ENCODE peak calls at places on chromosomes 11 and 22, in ten cellular contexts. O is putamen; I is NCI-H2029 treated with DMSO at 0.1 percent for 48 hours; X is HuH-7; Q is activated CD4-positive, alpha-beta T cell treated with anti-CD3 and anti-CD28 coated beads for 24 hours; V is AG10803; S is cardiac muscle cell; H is stimulated activated CD4-positive, alpha-beta T cell treated with anti-CD3 and anti-CD28 coated beads, Interleukin-1b, Interleukin-23, amount 100 ng/mL, for 24 hours; F is HTR-8/SVneo; Z is ACHN. M is an unnamed sample.

GRCh38 chr11:116890193-116890592 is 52.8 kb upstream of the APOA1 start:
- DNase-seq in O (no peak), I (peak), X (no peak), Q (no peak), V (no peak), S (no peak), H (no peak), F (no peak), Z (no peak), M (no peak)

GRCh38 chr11:134555510-134555909 is 143.5 kb upstream of the B3GAT1 start:
- DNase-seq in O (no peak), I (no peak), X (no peak), Q (no peak), V (no peak), S (no peak), H (no peak), F (no peak), Z (no peak), M (no peak)

GRCh38 chr11:124602193-124602592 is 9.0 kb upstream of the PANX3 start:
- DNase-seq in O (no peak), I (no peak), X (no peak), Q (no peak), V (peak), S (no peak), H (no peak), F (no peak), Z (no peak), M (no peak)

GRCh38 chr22:44793506-44794225 is 41.3 kb downstream of the ARHGAP8 start:
- DNase-seq in O (no peak), I (no peak), X (no peak), Q (no peak), V (no peak), S (no peak), H (no peak), F (no peak), Z (no peak), M (no peak)

GRCh38 chr11:13341028-13341427 is 63.4 kb downstream of the BMAL1 start:
- DNase-seq in O (no peak), I (no peak), X (no peak), Q (no peak), V (no peak), S (no peak), H (no peak), F (no peak), Z (no peak), M (no peak)

GRCh38 chr11:12393691-12394090 is 16.3 kb downstream of the PARVA start:
- DNase-seq in O (no peak), I (no peak), X (no peak), Q (no peak), V (peak), S (no peak), H (no peak), F (no peak), Z (no peak), M (no peak)

GRCh38 chr11:99693941-99694492 is 673.3 kb downstream of the CNTN5 start:
- DNase-seq in O (no peak), I (no peak), X (no peak), Q (no peak), V (no peak), S (peak), H (no peak), F (peak), Z (no peak), M (peak)

GRCh38 chr11:538431-539051 is 1.2 kb downstream of the LRRC56 start:
- DNase-seq in O (no peak), I (no peak), X (no peak), Q (no peak), V (no peak), S (no peak), H (no peak), F (no peak), Z (no peak), M (no peak)

GRCh38 chr22:37492428-37493344 is 6.5 kb upstream of the MFNG start:
- DNase-seq in O (no peak), I (no peak), X (peak), Q (peak), V (peak), S (peak), H (peak), F (no peak), Z (peak), M (peak)

GRCh38 chr22:39223091-39223710 is 21.6 kb downstream of the PDGFB start:
- DNase-seq in O (no peak), I (no peak), X (no peak), Q (no peak), V (peak), S (no peak), H (no peak), F (no peak), Z (no peak), M (no peak)

GRCh38 chr11:103170865-103171264 is 61.6 kb downstream of the DYNC2H1 start:
- DNase-seq in O (no peak), I (no peak), X (no peak), Q (no peak), V (peak), S (peak), H (no peak), F (no peak), Z (no peak), M (no peak)

GRCh38 chr11:2590131-2590950 is 109.5 kb downstream of the KCNQ1OT1 start:
- DNase-seq in O (no peak), I (no peak), X (peak), Q (no peak), V (no peak), S (no peak), H (no peak), F (no peak), Z (no peak), M (no peak)

GRCh38 chr11:80204021-80204420 is 763.2 kb upstream of the TENM4 start:
- DNase-seq in O (no peak), I (no peak), X (no peak), Q (no peak), V (no peak), S (no peak), H (no peak), F (no peak), Z (no peak), M (no peak)

GRCh38 chr11:10302744-10303557 is 1.9 kb upstream of the ADM start:
- DNase-seq in O (no peak), I (peak), X (peak), Q (no peak), V (peak), S (peak), H (no peak), F (no peak), Z (peak), M (peak)

GRCh38 chr22:23113847-23114720 is 27.7 kb downstream of the RSPH14 start:
- DNase-seq in O (peak), I (no peak), X (no peak), Q (no peak), V (no peak), S (no peak), H (no peak), F (no peak), Z (no peak), M (no peak)

GRCh38 chr11:8253566-8253965 is 10.1 kb downstream of the LMO1 start:
- DNase-seq in O (no peak), I (no peak), X (no peak), Q (no peak), V (no peak), S (no peak), H (no peak), F (no peak), Z (no peak), M (no peak)

GRCh38 chr22:17213976-17214375 is 5.3 kb downstream of the ADA2 start:
- DNase-seq in O (no peak), I (no peak), X (peak), Q (peak), V (peak), S (peak), H (peak), F (no peak), Z (peak), M (peak)

GRCh38 chr11:128389461-128389976 is 197.8 kb downstream of the ETS1 start:
- DNase-seq in O (no peak), I (no peak), X (no peak), Q (no peak), V (no peak), S (no peak), H (no peak), F (no peak), Z (no peak), M (no peak)

GRCh38 chr11:121524233-121524631 is 71.5 kb upstream of the SORL1-AS1 start:
- DNase-seq in O (no peak), I (peak), X (no peak), Q (no peak), V (peak), S (no peak), H (no peak), F (no peak), Z (no peak), M (no peak)

GRCh38 chr11:19703211-19703610 is 9.4 kb upstream of the NAV2 start:
- DNase-seq in O (no peak), I (no peak), X (no peak), Q (no peak), V (peak), S (no peak), H (no peak), F (no peak), Z (no peak), M (no peak)

GRCh38 chr11:74570266-74571061 is 21.9 kb upstream of the POLD3 start:
- DNase-seq in O (no peak), I (peak), X (peak), Q (no peak), V (peak), S (peak), H (no peak), F (peak), Z (peak), M (peak)

GRCh38 chr11:18761741-18762140 is 29.9 kb downstream of the PTPN5 start:
- DNase-seq in O (peak), I (no peak), X (no peak), Q (no peak), V (no peak), S (no peak), H (no peak), F (no peak), Z (no peak), M (no peak)

GRCh38 chr11:43278302-43278956 is 33.4 kb upstream of the API5 start:
- DNase-seq in O (no peak), I (no peak), X (peak), Q (no peak), V (peak), S (peak), H (no peak), F (peak), Z (no peak), M (peak)

GRCh38 chr22:45599836-45600577 is 71.6 kb upstream of the ATXN10 start:
- DNase-seq in O (no peak), I (no peak), X (no peak), Q (no peak), V (no peak), S (no peak), H (no peak), F (no peak), Z (no peak), M (no peak)

GRCh38 chr11:16591157-16591556 is 147.3 kb upstream of the C11orf58 start:
- DNase-seq in O (no peak), I (no peak), X (no peak), Q (no peak), V (no peak), S (no peak), H (no peak), F (no peak), Z (no peak), M (no peak)

GRCh38 chr22:40418366-40419201 is 48.2 kb downstream of the SGSM3 start:
- DNase-seq in O (no peak), I (no peak), X (no peak), Q (no peak), V (no peak), S (no peak), H (no peak), F (no peak), Z (no peak), M (peak)

GRCh38 chr11:86469491-86470388 is 95.1 kb downstream of the CCDC81 start:
- DNase-seq in O (no peak), I (no peak), X (no peak), Q (no peak), V (peak), S (peak), H (no peak), F (no peak), Z (no peak), M (no peak)

GRCh38 chr22:45261407-45262088 is 20.9 kb upstream of the KIAA0930 start:
- DNase-seq in O (no peak), I (no peak), X (no peak), Q (no peak), V (no peak), S (no peak), H (no peak), F (no peak), Z (no peak), M (no peak)

GRCh38 chr11:123063396-123064267 is 1.7 kb upstream of the HSPA8 start:
- DNase-seq in O (peak), I (peak), X (no peak), Q (no peak), V (peak), S (peak), H (no peak), F (no peak), Z (peak), M (peak)

GRCh38 chr11:128549256-128549944 is 38.0 kb downstream of the ETS1 start:
- DNase-seq in O (no peak), I (no peak), X (no peak), Q (no peak), V (no peak), S (peak), H (no peak), F (no peak), Z (no peak), M (no peak)

GRCh38 chr11:3831378-3832239 is 9.2 kb downstream of the RHOG start:
- DNase-seq in O (no peak), I (no peak), X (no peak), Q (no peak), V (no peak), S (no peak), H (no peak), F (no peak), Z (no peak), M (no peak)

GRCh38 chr11:29844701-29845379 is 172.0 kb downstream of the KCNA4 start:
- DNase-seq in O (no peak), I (no peak), X (no peak), Q (no peak), V (no peak), S (no peak), H (no peak), F (no peak), Z (no peak), M (no peak)

GRCh38 chr11:130455493-130456127 is 7.2 kb downstream of the ADAMTS15 start:
- DNase-seq in O (no peak), I (no peak), X (no peak), Q (no peak), V (no peak), S (no peak), H (no peak), F (no peak), Z (no peak), M (no peak)

GRCh38 chr22:20551805-20552449 is 44.5 kb downstream of the MED15 start:
- DNase-seq in O (peak), I (no peak), X (peak), Q (peak), V (peak), S (peak), H (no peak), F (no peak), Z (peak), M (peak)

GRCh38 chr22:40044870-40045834 is 50.4 kb downstream of the FAM83F start:
- DNase-seq in O (no peak), I (no peak), X (peak), Q (peak), V (no peak), S (peak), H (peak), F (peak), Z (peak), M (no peak)

GRCh38 chr11:62898027-62898426 is 17.3 kb downstream of the SLC3A2 start:
- DNase-seq in O (no peak), I (no peak), X (no peak), Q (no peak), V (no peak), S (no peak), H (no peak), F (no peak), Z (no peak), M (no peak)

GRCh38 chr11:105667441-105667840 is 57.6 kb downstream of the GRIA4 start:
- DNase-seq in O (no peak), I (no peak), X (no peak), Q (no peak), V (no peak), S (no peak), H (no peak), F (no peak), Z (no peak), M (no peak)